ENCODE peak calls at places on chromosomes 4 and X, in four cellular contexts. K is tibial artery, N is Karpas-422, M is fibroblast of lung. E is an unnamed sample.

GRCh38 chr4:120555058-120555457 is 367.5 kb downstream of the PRDM5 start:
- DNase-seq in K (no peak), N (no peak), M (no peak), E (no peak)

GRCh38 chr4:76579596-76580375 is 144.8 kb downstream of the SHROOM3 start:
- DNase-seq in K (no peak), N (no peak), M (no peak), E (no peak)

GRCh38 chrX:31227250-31227649 is 155.4 kb upstream of the FTHL17 start:
- DNase-seq in K (no peak), N (no peak), M (peak; percentile 88), E (no peak)

GRCh38 chrX:108396188-108396885 is 41.9 kb downstream of the COL4A6 start:
- DNase-seq in K (no peak), N (no peak), M (peak; percentile 43), E (no peak)

GRCh38 chrX:42943051-42943450 is 165.1 kb upstream of the PPP1R2C start:
- DNase-seq in K (no peak), N (no peak), M (no peak), E (no peak)

GRCh38 chr4:157242871-157243270 is 22.3 kb downstream of the GRIA2 start:
- DNase-seq in K (no peak), N (no peak), M (no peak), E (no peak)

GRCh38 chr4:77903186-77903585 is 40.6 kb downstream of the MRPL1 start:
- DNase-seq in K (no peak), N (no peak), M (peak; percentile 19), E (no peak)

GRCh38 chr4:79611026-79611425 is 203.0 kb upstream of the GK2 start:
- DNase-seq in K (no peak), N (no peak), M (no peak), E (no peak)

GRCh38 chr4:55078987-55079386 is 46.4 kb downstream of the KDR start:
- DNase-seq in K (no peak), N (no peak), M (peak; percentile 88), E (no peak)

GRCh38 chr4:100828986-100829685 is 311.3 kb upstream of the EMCN start:
- DNase-seq in K (no peak), N (no peak), M (peak; percentile 63), E (no peak)

GRCh38 chr4:150337709-150338108 is 244.2 kb upstream of the MAB21L2 start:
- DNase-seq in K (no peak), N (no peak), M (peak; percentile 45), E (no peak)

GRCh38 chrX:6965729-6966128 is 181.8 kb upstream of the STS start:
- DNase-seq in K (no peak), N (no peak), M (no peak), E (no peak)

GRCh38 chrX:7205037-7205577 is 57.2 kb upstream of the PUDP start:
- DNase-seq in K (no peak), N (no peak), M (no peak), E (no peak)

GRCh38 chrX:5113128-5113527 is 1115.5 kb downstream of the NLGN4X start:
- DNase-seq in K (no peak), N (peak; percentile 78), M (peak; percentile 8), E (no peak)

GRCh38 chr4:157700898-157701694 is 471.7 kb downstream of the GASK1B start:
- DNase-seq in K (no peak), N (no peak), M (peak; percentile 46), E (no peak)

GRCh38 chr4:153497091-153497531 is 31.0 kb downstream of the TMEM131L start:
- DNase-seq in K (no peak), N (peak; percentile 64), M (peak; percentile 64), E (no peak)

GRCh38 chr4:159480826-159481225 is 377.9 kb downstream of the RAPGEF2 start:
- DNase-seq in K (no peak), N (no peak), M (no peak), E (no peak)

GRCh38 chr4:185359767-185360446 is 35.8 kb downstream of the LRP2BP start:
- DNase-seq in K (no peak), N (no peak), M (peak; percentile 90), E (no peak)

GRCh38 chr4:115154826-115155225 is 41.4 kb upstream of the NDST4 start:
- DNase-seq in K (no peak), N (no peak), M (no peak), E (no peak)

GRCh38 chr4:20486433-20486832 is 213.8 kb upstream of the PACRGL start:
- DNase-seq in K (no peak), N (no peak), M (no peak), E (no peak)

GRCh38 chrX:110852180-110852579 is 56.6 kb upstream of the CHRDL1 start:
- DNase-seq in K (no peak), N (peak; percentile 72), M (peak; percentile 4), E (no peak)

GRCh38 chrX:19852014-19853005 is 35.1 kb downstream of the SH3KBP1 start:
- DNase-seq in K (no peak), N (no peak), M (peak; percentile 85), E (no peak)

GRCh38 chr4:2598661-2599654 is 62.5 kb downstream of the FAM193A start:
- DNase-seq in K (no peak), N (peak; percentile 83), M (no peak), E (no peak)

GRCh38 chr4:90306810-90307209 is 179.6 kb downstream of the CCSER1 start:
- DNase-seq in K (no peak), N (no peak), M (no peak), E (no peak)

GRCh38 chr4:47704693-47705325 is 133.1 kb downstream of the CORIN start:
- DNase-seq in K (no peak), N (peak; percentile 80), M (peak; percentile 3), E (peak; percentile 47)

GRCh38 chrX:108699368-108699767 is 37.0 kb downstream of the IRS4 start:
- DNase-seq in K (no peak), N (peak; percentile 77), M (peak; percentile 12), E (no peak)

GRCh38 chrX:13260598-13260997 is 59.3 kb downstream of the ATXN3L start:
- DNase-seq in K (no peak), N (no peak), M (no peak), E (no peak)

GRCh38 chrX:53684415-53685192 is 1.9 kb downstream of the HUWE1 start:
- DNase-seq in K (no peak), N (peak; percentile 39), M (no peak), E (no peak)

GRCh38 chrX:143363419-143363818 is 153.9 kb downstream of the SPANXN3 start:
- DNase-seq in K (no peak), N (no peak), M (no peak), E (no peak)

GRCh38 chr4:176788971-176789370 is 3.8 kb downstream of the VEGFC start:
- DNase-seq in K (no peak), N (no peak), M (no peak), E (no peak)

GRCh38 chr4:176791591-176792347 is 953 bp downstream of the VEGFC start:
- DNase-seq in K (no peak), N (no peak), M (peak; percentile 63), E (peak; percentile 3)

GRCh38 chr4:176792348-176793059 is at the start of gene VEGFC:
- DNase-seq in K (peak; percentile 67), N (no peak), M (peak; percentile 77), E (peak; percentile 23)

GRCh38 chr4:176789955-176790354 is 2.8 kb downstream of the VEGFC start:
- DNase-seq in K (no peak), N (peak; percentile 51), M (peak; percentile 71), E (no peak)

GRCh38 chr4:176790398-176790797 is 2.3 kb downstream of the VEGFC start:
- DNase-seq in K (no peak), N (no peak), M (no peak), E (no peak)
- H3K4me3 ChIP-seq in K (no peak overlapping the region), N (no peak overlapping the region), M (peak overlapping the region; percentile 95), E (no peak overlapping the region)

GRCh38 chrX:153519569-153520285 is 2.3 kb downstream of the ATP2B3 start:
- DNase-seq in K (no peak), N (no peak), M (peak; percentile 64), E (no peak)
- H3K27me3 ChIP-seq in K (no peaks in the 10 kb centered on the region), N (no peaks in the 10 kb centered on the region), M (peaks cover 7% of the 10 kb centered on the region), E (peaks cover 85% of the 10 kb centered on the region)

DNA sequence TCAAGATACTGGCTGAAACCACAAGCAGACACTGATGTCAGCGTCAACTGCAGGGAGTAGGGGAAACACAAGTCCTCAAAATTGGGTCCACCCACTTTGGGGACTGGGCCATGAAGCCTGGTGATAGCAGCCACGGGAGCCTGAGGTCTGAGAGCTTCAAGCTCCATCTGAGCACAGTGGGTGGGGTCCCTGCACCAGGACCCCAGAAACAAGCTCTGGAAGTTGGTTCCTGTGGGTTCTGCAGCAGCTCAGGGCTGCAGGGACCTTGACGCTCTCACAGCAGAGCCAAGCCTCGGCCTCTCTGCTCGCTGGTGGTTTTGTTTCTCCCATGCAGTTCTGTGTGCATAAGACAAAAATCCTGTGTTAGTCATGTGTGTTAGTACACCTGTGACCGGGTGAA is 54.5 kb downstream of the CPLX1 start:
- DNase-seq in K (no peak), N (no peak), M (no peak), E (no peak)
- H3K4me3 ChIP-seq in K (no peak overlapping the region), N (no peak overlapping the region), M (no peak overlapping the region), E (no peak overlapping the region)

GRCh38 chrX:115896362-115896761 is 274.2 kb upstream of the AGTR2 start:
- DNase-seq in K (no peak), N (no peak), M (no peak), E (no peak)

GRCh38 chrX:115892056-115892708 is 278.4 kb upstream of the AGTR2 start:
- DNase-seq in K (no peak), N (no peak), M (no peak), E (no peak)

GRCh38 chrX:115895678-115896329 is 274.7 kb upstream of the AGTR2 start:
- DNase-seq in K (no peak), N (no peak), M (no peak), E (no peak)

GRCh38 chrX:115894087-115894486 is 276.5 kb upstream of the AGTR2 start:
- DNase-seq in K (no peak), N (peak; percentile 91), M (peak; percentile 9), E (peak; percentile 46)

DNA sequence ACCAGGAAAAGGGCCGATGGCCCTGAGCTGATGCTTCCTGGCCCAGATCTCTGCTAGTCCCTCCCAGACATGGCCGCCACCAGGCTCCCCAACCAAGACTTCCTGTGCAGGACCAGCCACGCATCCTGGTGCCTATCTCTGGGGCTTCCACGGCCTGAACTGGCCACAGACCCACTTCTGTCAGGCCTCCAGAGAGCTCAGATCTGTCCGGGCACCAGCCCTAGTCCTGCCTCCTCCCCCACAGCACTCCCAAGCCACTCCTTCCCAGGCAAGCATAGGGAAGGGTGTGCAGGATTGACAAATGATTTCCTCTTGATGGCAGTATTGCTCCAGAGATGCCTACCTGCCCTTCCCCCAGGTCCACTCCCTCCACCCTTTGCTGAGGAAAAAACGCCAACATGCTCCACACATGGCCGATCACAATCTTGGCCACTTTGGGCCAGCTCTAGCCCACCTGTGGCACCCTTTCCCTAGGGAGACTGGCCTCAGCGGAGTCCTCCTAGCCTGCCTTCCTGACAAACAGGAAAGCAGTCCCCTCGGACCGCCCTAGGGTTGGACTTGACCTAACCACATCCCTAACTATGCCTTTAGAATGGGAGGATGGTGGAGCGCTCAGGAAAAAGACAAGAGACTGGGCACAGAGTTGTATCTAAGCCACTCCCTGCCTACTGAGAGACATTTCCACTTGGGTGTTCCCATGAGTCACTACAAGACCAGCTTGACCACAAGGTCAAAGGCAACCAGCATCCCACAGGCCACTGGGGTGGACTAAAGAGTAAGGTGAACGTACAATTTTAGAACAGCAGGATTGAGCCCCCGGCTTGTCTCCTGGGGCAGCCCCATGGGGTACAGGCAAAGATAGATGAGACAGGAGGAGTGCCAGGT is 277.5 kb upstream of the AGTR2 start:
- DNase-seq in K (no peak), N (peak; percentile 93), M (peak; percentile 48), E (peak; percentile 78)
- H3K27me3 ChIP-seq in K (no peaks in the 10 kb centered on the region), N (no peaks in the 10 kb centered on the region), M (no peaks in the 10 kb centered on the region), E (no peaks in the 10 kb centered on the region)

GRCh38 chr4:105191621-105192210 is 45.0 kb downstream of the TET2 start:
- DNase-seq in K (no peak), N (no peak), M (peak; percentile 76), E (no peak)
- H3K4me3 ChIP-seq in K (no peak overlapping the region), N (no peak overlapping the region), M (no peak overlapping the region), E (no peak overlapping the region)

E was measured in dorsolateral prefrontal cortex.